ENCODE peak calls at places on chromosomes 12 and 14, in nine cellular contexts. W, G, Y, I, K, C, D, T and N are unnamed samples.

GRCh38 chr14:96616168-96616681 is 114.0 kb downstream of the PAPOLA start:
- DNase-seq in D (no peak), W (no peak), Y (no peak), C (no peak), K (no peak), G (no peak), T (no peak), I (no peak), N (no peak)

GRCh38 chr14:85233756-85234545 is 296.0 kb upstream of the FLRT2 start:
- DNase-seq in W (no peak), K (no peak), G (peak), Y (no peak), I (no peak), T (no peak), D (peak), C (no peak), N (no peak)

GRCh38 chr14:104423224-104423681 is 156.3 kb upstream of the C14orf180 start:
- DNase-seq in G (no peak), K (peak), D (no peak), Y (no peak), T (no peak), C (no peak), W (no peak), I (no peak), N (no peak)

GRCh38 chr14:74257988-74258704 is 18.9 kb downstream of the VSX2 start:
- DNase-seq in G (peak), Y (no peak), I (no peak), D (no peak), W (no peak), K (no peak), T (no peak), C (no peak), N (no peak)

GRCh38 chr14:51539571-51540037 is 112.1 kb upstream of the FRMD6 start:
- DNase-seq in Y (no peak), W (peak), G (peak), D (no peak), C (no peak), T (no peak), I (no peak), K (no peak), N (no peak)

GRCh38 chr12:52234226-52234810 is 1.3 kb downstream of the KRT7 start:
- DNase-seq in Y (no peak), K (no peak), W (no peak), D (no peak), T (peak), G (no peak), I (no peak), C (no peak), N (no peak)

GRCh38 chr14:32366256-32366655 is 37.2 kb downstream of the AKAP6 start:
- DNase-seq in C (no peak), T (peak), G (peak), I (no peak), D (no peak), K (no peak), Y (no peak), W (no peak), N (peak)

GRCh38 chr12:67701121-67701520 is 52.6 kb downstream of the DYRK2 start:
- DNase-seq in G (peak), I (no peak), D (no peak), C (no peak), K (no peak), W (no peak), T (no peak), Y (no peak), N (no peak)

GRCh38 chr14:93173943-93174395 is 10.7 kb downstream of the MOAP1 start:
- DNase-seq in I (no peak), C (no peak), W (no peak), D (peak), K (no peak), T (no peak), Y (no peak), G (peak), N (no peak)

GRCh38 chr12:122421815-122422737 is at the start of gene CLIP1:
- DNase-seq in W (no peak), I (peak), K (peak), T (peak), D (peak), C (peak), Y (peak), G (peak), N (no peak)